ENCODE peak calls at places on chromosomes 11 and 22, in four cellular contexts. V is HTR-8/SVneo, Y is neural crest cell, F is body of pancreas. K is an unnamed sample.

GRCh38 chr22:27990879-27991278 is 71.8 kb upstream of the PITPNB start:
- DNase-seq in Y (peak), V (peak), F (no peak), K (no peak)

GRCh38 chr11:31141804-31142203 is 227.7 kb downstream of the DCDC1 start:
- DNase-seq in F (no peak), Y (peak), V (no peak), K (no peak)

GRCh38 chr11:75445315-75445953 is 12.4 kb upstream of the KLHL35 start:
- DNase-seq in F (peak), Y (peak), V (peak), K (no peak)

GRCh38 chr11:32751381-32751780 is 43.1 kb downstream of the CCDC73 start:
- DNase-seq in V (no peak), F (no peak), Y (no peak), K (no peak)

GRCh38 chr11:90851196-90851595 is 628.3 kb upstream of the CHORDC1 start:
- DNase-seq in Y (no peak), F (no peak), V (no peak), K (no peak)

GRCh38 chr11:117833401-117833891 is 8.9 kb upstream of the FXYD2 start:
- DNase-seq in F (peak), V (no peak), Y (no peak), K (peak)

GRCh38 chr11:64553554-64554201 is 37.3 kb upstream of the SLC22A12 start:
- DNase-seq in F (peak), Y (peak), V (peak), K (no peak)

GRCh38 chr11:77029829-77030228 is 4.4 kb upstream of the B3GNT6 start:
- DNase-seq in V (no peak), Y (no peak), F (no peak), K (no peak)

GRCh38 chr22:16783930-16784354 is 41.3 kb downstream of the XKR3 start:
- DNase-seq in Y (no peak), V (peak), F (no peak), K (no peak)

GRCh38 chr11:108269583-108269982 is 46.7 kb downstream of the ATM start:
- DNase-seq in V (no peak), Y (no peak), F (no peak), K (no peak)

GRCh38 chr11:46272816-46273427 is 4.5 kb upstream of the CREB3L1 start:
- DNase-seq in F (peak), V (no peak), Y (no peak), K (peak)

GRCh38 chr11:117868815-117869642 is 7.4 kb downstream of the FXYD6 start:
- DNase-seq in F (no peak), Y (no peak), V (no peak), K (no peak)

GRCh38 chr11:94139421-94139820 is 10.8 kb downstream of the PANX1 start:
- DNase-seq in V (no peak), F (no peak), Y (peak), K (no peak)

GRCh38 chr11:12539570-12539969 is 134.7 kb upstream of the TEAD1 start:
- DNase-seq in F (no peak), Y (no peak), V (peak), K (no peak)

GRCh38 chr22:40044870-40045834 is 50.4 kb downstream of the FAM83F start:
- DNase-seq in F (peak), V (peak), Y (no peak), K (no peak)

GRCh38 chr11:126186031-126186698 is 25.3 kb downstream of the RPUSD4 start:
- DNase-seq in F (no peak), Y (no peak), V (no peak), K (no peak)

GRCh38 chr11:8342821-8343681 is 79.4 kb upstream of the LMO1 start:
- DNase-seq in F (no peak), V (no peak), Y (no peak), K (no peak)

GRCh38 chr22:21073482-21073881 is 27.7 kb downstream of the LRRC74B start:
- DNase-seq in Y (no peak), V (no peak), F (no peak), K (no peak)

GRCh38 chr11:64485077-64485476 is 105.9 kb upstream of the SLC22A12 start:
- DNase-seq in Y (no peak), F (no peak), V (no peak), K (no peak)

GRCh38 chr22:36373258-36373579 is 14.5 kb downstream of the MYH9 start:
- DNase-seq in F (no peak), Y (no peak), V (no peak), K (no peak)

GRCh38 chr11:69310934-69311766 is 17.2 kb downstream of the MYEOV start:
- DNase-seq in F (no peak), Y (no peak), V (no peak), K (no peak)

GRCh38 chr11:113578164-113578455 is 102.9 kb upstream of the DRD2 start:
- DNase-seq in F (no peak), Y (no peak), V (no peak), K (no peak)

GRCh38 chr11:62850911-62851806 is 11.8 kb upstream of the WDR74 start:
- DNase-seq in F (no peak), Y (no peak), V (no peak), K (no peak)

GRCh38 chr22:16559056-16559955 is 33.3 kb downstream of the CCT8L2 start:
- DNase-seq in F (no peak), Y (no peak), V (no peak), K (no peak)

GRCh38 chr11:16013649-16014275 is 342.6 kb downstream of the SOX6 start:
- DNase-seq in V (no peak), Y (no peak), F (no peak), K (no peak)

GRCh38 chr22:50276143-50276542 is 6.0 kb upstream of the MAPK11 start:
- DNase-seq in F (peak), V (no peak), Y (no peak), K (no peak)

GRCh38 chr22:36816635-36817428 is at the start of gene PVALB:
- DNase-seq in V (no peak), Y (no peak), F (peak), K (no peak)

GRCh38 chr22:18987765-18988164 is 51.7 kb upstream of the PRODH start:
- DNase-seq in Y (no peak), F (peak), V (no peak), K (no peak)

GRCh38 chr11:100863080-100863581 is 176.0 kb downstream of the ARHGAP42 start:
- DNase-seq in Y (no peak), V (peak), F (no peak), K (no peak)

GRCh38 chr11:132792341-132793140 is 739.8 kb downstream of the OPCML start:
- DNase-seq in F (no peak), Y (no peak), V (no peak), K (no peak)

GRCh38 chr22:38347181-38347943 is 30.1 kb upstream of the CSNK1E start:
- DNase-seq in V (no peak), F (no peak), Y (no peak), K (no peak)

GRCh38 chr22:27983361-27983791 is 64.3 kb upstream of the PITPNB start:
- DNase-seq in V (no peak), Y (no peak), F (no peak), K (no peak)

GRCh38 chr22:29265929-29266328 is 1.9 kb downstream of the RHBDD3 start:
- DNase-seq in V (no peak), Y (no peak), F (no peak), K (no peak)

GRCh38 chr22:46069518-46070214 is 80.7 kb upstream of the PPARA start:
- DNase-seq in Y (no peak), F (peak), V (peak), K (peak)

GRCh38 chr22:44396021-44396726 is 83.4 kb upstream of the SHISAL1 start:
- DNase-seq in Y (no peak), F (no peak), V (no peak), K (no peak)

GRCh38 chr11:69540118-69541000 is 58.9 kb downstream of the LINC01488 start:
- DNase-seq in V (no peak), Y (no peak), F (peak), K (no peak)

GRCh38 chr11:102422817-102423725 is 29.5 kb downstream of the TMEM123 start:
- DNase-seq in Y (no peak), V (no peak), F (no peak), K (no peak)

GRCh38 chr22:50535113-50535512 is 5.3 kb upstream of the TYMP start:
- DNase-seq in V (no peak), Y (no peak), F (no peak), K (no peak)

GRCh38 chr11:18132341-18132740 is at the start of gene MRGPRX3:
- DNase-seq in Y (no peak), V (no peak), F (no peak), K (no peak)